ENCODE peak calls at places on chromosomes 3 and 15, in six cellular contexts. Q, X, W, Z, V and U are unnamed samples.

GRCh38 chr15:71440479-71441071 is 325.3 kb downstream of the THSD4 start:
- DNase-seq in W (peak; percentile 68), Q (peak; percentile 60), V (peak; percentile 67), X (no peak), Z (no peak), U (no peak)

GRCh38 chr3:85801955-85802354 is 843.2 kb downstream of the CADM2 start:
- DNase-seq in Q (peak; percentile 10), V (peak; percentile 14), W (no peak), X (no peak), Z (no peak), U (no peak)

GRCh38 chr15:73021139-73021621 is 31.1 kb upstream of the NEO1 start:
- DNase-seq in Q (no peak), X (no peak), Z (no peak), W (no peak), V (no peak), U (no peak)

GRCh38 chr3:123371426-123371825 is 77.5 kb downstream of the ADCY5 start:
- DNase-seq in W (no peak), Z (no peak), Q (no peak), V (no peak), X (peak; percentile 24), U (no peak)

GRCh38 chr3:71219744-71220638 is 363.5 kb downstream of the FOXP1 start:
- DNase-seq in W (no peak), Q (no peak), X (no peak), Z (no peak), V (no peak), U (no peak)

GRCh38 chr3:32759342-32759741 is 58.5 kb upstream of the TRIM71 start:
- DNase-seq in X (no peak), Q (peak; percentile 79), W (no peak), Z (no peak), V (no peak), U (no peak)

GRCh38 chr3:129577925-129578742 is 28.3 kb downstream of the PLXND1 start:
- DNase-seq in Z (no peak), X (no peak), Q (peak; percentile 93), V (no peak), W (no peak), U (no peak)

GRCh38 chr15:55884223-55884622 is 109.2 kb downstream of the NEDD4 start:
- DNase-seq in Z (no peak), X (no peak), Q (no peak), W (no peak), V (no peak), U (no peak)

GRCh38 chr3:141255864-141256263 is 24.2 kb downstream of the PXYLP1 start:
- DNase-seq in X (no peak), Z (no peak), W (no peak), Q (no peak), V (peak; percentile 46), U (no peak)

GRCh38 chr15:78938608-78939488 is 6.0 kb downstream of the CTSH start:
- DNase-seq in Q (peak; percentile 78), X (no peak), V (no peak), W (no peak), Z (no peak), U (no peak)

GRCh38 chr15:78934063-78935023 is 10.5 kb downstream of the CTSH start:
- DNase-seq in Z (no peak), W (no peak), V (no peak), Q (no peak), X (no peak), U (no peak)

GRCh38 chr15:78932216-78932808 is 12.5 kb downstream of the CTSH start:
- DNase-seq in W (no peak), V (no peak), Q (no peak), Z (no peak), X (no peak), U (no peak)

GRCh38 chr15:78933187-78934062 is 11.4 kb downstream of the CTSH start:
- DNase-seq in X (no peak), W (no peak), Q (no peak), Z (no peak), V (no peak), U (no peak)

GRCh38 chr15:78937132-78937739 is 7.6 kb downstream of the CTSH start:
- DNase-seq in Z (peak; percentile 32), V (no peak), X (peak; percentile 75), Q (peak; percentile 95), W (no peak), U (no peak)
- TF ChIP-seq POLR2A in Z (no peak), V (no peak), X (no peak), Q (peak; percentile 24), W (no peak), U (no peak)

DNA sequence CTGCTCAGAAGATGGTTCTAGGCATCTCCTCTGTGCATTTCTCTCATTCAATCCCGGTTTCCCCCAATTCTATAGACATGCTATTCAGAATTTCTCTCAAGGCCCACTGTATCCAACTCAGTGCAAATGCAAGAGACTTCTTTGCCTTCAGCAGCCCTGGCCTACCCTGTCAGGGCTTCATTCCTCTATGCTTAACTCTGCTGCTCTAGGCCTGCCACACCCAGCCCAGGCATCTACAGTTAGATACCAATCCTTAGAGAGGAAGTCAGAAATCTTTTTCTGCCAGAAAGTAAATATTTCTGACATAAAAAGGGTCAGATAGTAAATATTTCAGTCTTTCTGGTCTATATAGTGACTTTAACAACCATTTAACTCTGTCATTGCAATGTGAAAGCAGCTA is 941.8 kb downstream of the SQOR start:
- DNase-seq in V (no peak), Z (no peak), X (no peak), Q (no peak), W (no peak), U (no peak)
- TF ChIP-seq POLR2A in V (no peak), Z (no peak), X (no peak), Q (no peak), W (no peak), U (no peak)

GRCh38 chr15:78247895-78248294 is 13.5 kb upstream of the ACSBG1 start:
- DNase-seq in Z (no peak), V (no peak), X (no peak), W (no peak), Q (no peak), U (no peak)

GRCh38 chr15:78249131-78249530 is 14.8 kb upstream of the ACSBG1 start:
- DNase-seq in X (no peak), Z (no peak), Q (no peak), W (no peak), V (no peak), U (no peak)

GRCh38 chr15:78255421-78256043 is 8.8 kb upstream of the DNAJA4 start:
- DNase-seq in Q (no peak), Z (no peak), X (no peak), W (no peak), V (no peak), U (no peak)

GRCh38 chr15:78256044-78256437 is 8.3 kb upstream of the DNAJA4 start:
- DNase-seq in V (no peak), Z (no peak), W (no peak), X (no peak), Q (no peak), U (no peak)

DNA sequence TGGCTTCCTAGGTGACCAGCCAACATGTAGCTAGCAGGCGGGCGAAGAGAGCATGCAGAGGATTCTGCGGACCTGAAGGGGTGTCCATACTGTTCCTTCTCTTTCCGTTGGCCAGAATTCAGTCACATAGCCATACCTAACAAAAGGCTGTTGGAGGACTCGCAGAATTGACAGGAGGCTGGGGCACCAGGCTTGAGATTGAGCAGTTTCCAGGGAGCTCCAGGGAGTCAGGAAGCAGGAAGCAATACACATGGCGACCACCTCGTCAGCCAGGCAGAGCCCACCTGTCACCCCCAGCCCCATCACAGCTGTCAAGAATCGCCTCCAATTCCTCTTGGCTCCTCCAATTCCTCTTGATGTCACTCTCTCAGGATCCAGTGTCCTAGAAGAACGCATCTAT is 13.2 kb upstream of the DNAJA4 start:
- DNase-seq in W (no peak), Q (no peak), Z (no peak), V (no peak), X (no peak), U (no peak)
- TF ChIP-seq POLR2A in W (no peak), Q (no peak), Z (no peak), V (no peak), X (no peak), U (no peak)

GRCh38 chr3:37456270-37456708 is 281.9 kb upstream of the LRRFIP2 start:
- DNase-seq in X (peak; percentile 96), V (no peak), W (no peak), Q (peak; percentile 43), Z (peak; percentile 71), U (no peak)

GRCh38 chr3:37458162-37458895 is 283.9 kb upstream of the LRRFIP2 start:
- DNase-seq in Z (peak; percentile 33), Q (peak; percentile 37), W (no peak), V (no peak), X (peak; percentile 48), U (no peak)

GRCh38 chr3:37456791-37457190 is 282.4 kb upstream of the LRRFIP2 start:
- DNase-seq in V (no peak), Q (no peak), X (no peak), Z (no peak), W (no peak), U (no peak)

GRCh38 chr3:37457392-37458065 is 283.1 kb upstream of the LRRFIP2 start:
- DNase-seq in V (no peak), Q (no peak), X (peak; percentile 33), Z (no peak), W (no peak), U (no peak)

DNA sequence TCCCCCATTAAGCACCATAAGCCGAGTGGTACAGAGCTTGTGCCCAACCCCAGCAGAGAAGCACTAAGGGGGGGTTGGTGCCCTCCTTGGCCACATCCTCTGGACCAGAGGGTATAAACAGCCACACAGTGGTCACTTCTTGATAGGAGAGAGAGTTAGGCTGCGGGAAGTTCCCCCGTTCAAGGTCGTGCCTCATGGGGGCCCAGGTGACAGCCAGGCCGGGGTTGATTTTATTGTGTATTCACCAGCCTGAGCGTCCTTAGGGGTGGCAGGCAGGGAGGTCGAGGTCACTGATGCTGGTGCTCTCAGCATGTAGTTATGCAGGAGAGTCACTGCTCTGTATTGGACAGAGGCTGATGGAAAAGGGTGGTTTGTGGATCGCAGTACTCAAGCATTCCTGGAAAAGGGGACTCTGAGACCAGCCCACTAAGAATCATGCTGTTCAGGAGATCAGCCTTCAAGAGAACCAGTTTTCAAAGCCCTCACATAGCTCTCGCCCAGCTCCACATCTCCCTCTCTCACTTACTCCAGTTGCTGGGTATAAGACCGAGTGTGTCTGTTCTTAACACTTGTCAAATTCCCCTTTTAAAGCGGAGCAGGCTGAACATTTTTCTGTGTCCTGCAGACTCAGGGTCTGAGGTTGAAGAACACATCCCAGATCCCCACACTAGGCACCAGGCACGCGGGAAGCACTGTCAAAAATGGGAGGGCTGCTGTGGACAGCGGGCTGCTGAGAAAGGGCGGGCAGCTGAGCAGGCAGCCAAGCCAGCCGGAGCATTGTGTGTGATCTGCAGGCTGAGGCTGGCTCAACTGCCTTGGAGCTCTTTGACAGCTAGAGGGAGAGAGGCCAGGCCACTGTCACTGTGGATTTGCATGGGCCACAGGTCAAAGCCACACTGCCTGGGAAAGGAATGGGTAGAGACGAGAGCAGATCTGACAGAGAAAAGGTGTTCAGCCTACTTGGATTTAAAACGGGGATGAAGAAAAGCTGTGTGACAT is 279.3 kb upstream of the LRRFIP2 start:
- DNase-seq in W (no peak), Z (peak; percentile 42), Q (no peak), V (no peak), X (peak; percentile 90), U (no peak)
- TF ChIP-seq POLR2A in W (no peak), Z (peak; percentile 10), Q (no peak), V (no peak), X (peak; percentile 37), U (no peak)

DNA sequence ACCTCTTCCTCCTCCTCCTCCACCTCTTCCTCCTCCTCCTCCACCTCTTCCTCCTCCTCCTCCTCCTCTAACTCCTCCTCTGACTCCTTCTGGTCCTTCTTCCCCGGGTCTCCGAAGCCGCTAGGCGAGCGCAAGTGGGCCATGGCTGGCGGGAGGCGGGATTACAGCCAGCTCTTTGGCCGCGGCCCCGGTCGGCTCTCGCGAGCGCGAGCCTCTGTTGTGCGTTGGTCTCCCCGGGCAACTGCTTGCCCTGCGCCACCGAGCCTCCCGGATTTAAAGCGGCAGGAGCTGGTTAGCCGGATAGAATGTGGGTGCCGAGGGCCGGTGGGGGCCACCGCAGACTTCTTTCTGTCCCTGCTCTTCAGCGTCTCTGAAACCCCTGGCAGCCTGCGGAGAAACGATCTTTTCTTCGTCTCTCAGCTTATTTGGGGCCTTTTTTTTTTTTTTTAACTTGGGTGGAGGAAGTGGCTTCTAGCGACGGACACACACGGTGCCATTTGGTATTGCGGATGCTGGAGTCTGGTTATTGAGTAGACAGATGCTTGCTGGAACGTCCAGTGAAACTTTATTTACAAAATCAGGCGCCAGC is at the start of gene ERICH6:
- DNase-seq in Q (peak; percentile 86), V (peak; percentile 91), Z (peak; percentile 88), W (peak; percentile 77), X (peak; percentile 93), U (peak; percentile 89)
- TF ChIP-seq POLR2A in Q (peak; percentile 38), V (peak; percentile 3), Z (peak; percentile 46), W (no peak), X (peak; percentile 47), U (peak; percentile 3)